ENCODE peak calls at places on chromosome 9, in five cellular contexts. B, D, J, I and T are unnamed samples.

GRCh38 chr9:136983611-136984314 is 970 bp downstream of the LCNL1 start:
- DNase-seq in B (no peak), D (no peak), J (no peak), I (no peak), T (no peak)

GRCh38 chr9:18793122-18793521 is 239.9 kb downstream of the SAXO1 start:
- DNase-seq in B (no peak), D (no peak), J (no peak), I (no peak), T (no peak)

GRCh38 chr9:93665128-93665565 is 88.8 kb downstream of the PHF2 start:
- DNase-seq in B (no peak), D (no peak), J (no peak), I (no peak), T (no peak)

GRCh38 chr9:72872718-72873117 is 80.1 kb downstream of the ALDH1A1 start:
- DNase-seq in B (no peak), D (no peak), J (no peak), I (no peak), T (no peak)

GRCh38 chr9:12464910-12465512 is 228.2 kb upstream of the TYRP1 start:
- DNase-seq in B (peak), D (no peak), J (no peak), I (no peak), T (peak)

GRCh38 chr9:23492126-23493002 is 333.7 kb downstream of the ELAVL2 start:
- DNase-seq in B (peak), D (no peak), J (no peak), I (no peak), T (peak)

GRCh38 chr9:138097501-138097991 is 220.0 kb downstream of the CACNA1B start:
- DNase-seq in B (peak), D (no peak), J (no peak), I (no peak), T (peak)

GRCh38 chr9:93071464-93071863 is 13.0 kb downstream of the SUSD3 start:
- DNase-seq in B (peak), D (no peak), J (no peak), I (no peak), T (no peak)

GRCh38 chr9:80561526-80561925 is 989.8 kb downstream of the TLE4 start:
- DNase-seq in B (no peak), D (no peak), J (no peak), I (no peak), T (no peak)

GRCh38 chr9:111158375-111158774 is 120.1 kb upstream of the LPAR1 start:
- DNase-seq in B (no peak), D (no peak), J (no peak), I (no peak), T (no peak)

GRCh38 chr9:86783884-86784283 is 163.4 kb downstream of the GAS1 start:
- DNase-seq in B (no peak), D (no peak), J (no peak), I (no peak), T (no peak)

GRCh38 chr9:116318463-116319271 is 165.1 kb downstream of the PAPPA start:
- DNase-seq in B (no peak), D (no peak), J (no peak), I (no peak), T (no peak)

GRCh38 chr9:123396007-123396511 is 40.1 kb downstream of the CRB2 start:
- DNase-seq in B (no peak), D (no peak), J (no peak), I (no peak), T (no peak)

GRCh38 chr9:69627301-69627700 is 44.9 kb downstream of the APBA1 start:
- DNase-seq in B (peak), D (no peak), J (no peak), I (no peak), T (peak)

GRCh38 chr9:128068656-128069221 is 707 bp downstream of the SLC25A25 start:
- DNase-seq in B (no peak), D (no peak), J (no peak), I (no peak), T (peak)

GRCh38 chr9:133113163-133113927 is 7.7 kb downstream of the RALGDS start:
- DNase-seq in B (no peak), D (no peak), J (no peak), I (no peak), T (no peak)

GRCh38 chr9:77820293-77820954 is 172.3 kb upstream of the GNA14 start:
- DNase-seq in B (no peak), D (no peak), J (no peak), I (no peak), T (no peak)

GRCh38 chr9:37749129-37749528 is 4.5 kb upstream of the TRMT10B start:
- DNase-seq in B (no peak), D (no peak), J (no peak), I (no peak), T (no peak)

GRCh38 chr9:34454571-34455065 is 3.8 kb downstream of the FAM219A start:
- DNase-seq in B (no peak), D (no peak), J (no peak), I (no peak), T (no peak)

GRCh38 chr9:95004452-95005275 is 278.2 kb downstream of the AOPEP start:
- DNase-seq in B (no peak), D (no peak), J (peak), I (peak), T (peak)

GRCh38 chr9:16532681-16533450 is 337.6 kb downstream of the BNC2 start:
- DNase-seq in B (no peak), D (peak), J (no peak), I (no peak), T (no peak)

GRCh38 chr9:129718647-129719046 is 34.2 kb downstream of the PTGES start:
- DNase-seq in B (no peak), D (no peak), J (no peak), I (no peak), T (no peak)

GRCh38 chr9:109277451-109277850 is 43.4 kb downstream of the EPB41L4B start:
- DNase-seq in B (peak), D (no peak), J (no peak), I (no peak), T (peak)

GRCh38 chr9:2120926-2121689 is 106.0 kb downstream of the SMARCA2 start:
- DNase-seq in B (no peak), D (no peak), J (no peak), I (no peak), T (no peak)